ENCODE peak calls at places on chromosomes 16 and 17, in six cellular contexts. N is mammary epithelial cell; F is body of pancreas; A is CD8-positive, alpha-beta memory T cell; C is stomach; E is cardiac muscle cell. T is an unnamed sample.

GRCh38 chr17:31597646-31598387 is 206.3 kb downstream of the RAB11FIP4 start:
- DNase-seq in A (no peak), F (no peak), E (no peak), N (no peak), C (no peak), T (no peak)

GRCh38 chr16:78444-79145 is 570 bp downstream of the MPG start:
- DNase-seq in E (peak; percentile 63), C (no peak), A (no peak), F (peak; percentile 40), N (no peak), T (no peak)

GRCh38 chr16:4900036-4900435 is 36.9 kb downstream of the PPL start:
- DNase-seq in E (peak; percentile 53), C (no peak), A (no peak), F (no peak), N (no peak), T (no peak)

GRCh38 chr16:19879241-19879792 is 5.3 kb downstream of the GPRC5B start:
- DNase-seq in N (peak; percentile 84), E (no peak), A (no peak), F (peak; percentile 58), C (no peak), T (peak; percentile 11)

GRCh38 chr16:57617604-57618111 is 10.8 kb upstream of the ADGRG1 start:
- DNase-seq in N (no peak), E (no peak), C (peak; percentile 20), F (peak; percentile 1), A (no peak), T (no peak)

GRCh38 chr16:4682616-4683254 is 10.6 kb upstream of the NUDT16L1 start:
- DNase-seq in A (no peak), F (no peak), C (peak; percentile 79), N (peak; percentile 44), E (peak; percentile 23), T (no peak)

GRCh38 chr16:24700549-24701392 is 28.7 kb upstream of the TNRC6A start:
- DNase-seq in E (peak; percentile 99), F (peak; percentile 86), C (peak; percentile 46), N (peak; percentile 85), A (no peak), T (peak; percentile 17)

GRCh38 chr16:66914541-66914940 is 4.1 kb downstream of the CDH16 start:
- DNase-seq in E (no peak), C (no peak), N (no peak), F (no peak), A (no peak), T (no peak)

GRCh38 chr16:62041401-62041800 is 5.2 kb upstream of the CDH8 start:
- DNase-seq in C (no peak), N (peak; percentile 27), A (no peak), E (peak; percentile 3), F (no peak), T (peak; percentile 48)

GRCh38 chr17:1170739-1171138 is 9.0 kb downstream of the ABR start:
- DNase-seq in N (no peak), C (no peak), A (no peak), F (no peak), E (no peak), T (no peak)

GRCh38 chr17:36972186-36972686 is 23.5 kb downstream of the AATF start:
- DNase-seq in C (no peak), F (no peak), E (no peak), A (no peak), N (no peak), T (no peak)

GRCh38 chr17:67440311-67441051 is 63.4 kb downstream of the PITPNC1 start:
- DNase-seq in A (no peak), N (no peak), E (peak; percentile 17), F (no peak), C (no peak), T (no peak)

GRCh38 chr17:50831430-50832064 is 3.8 kb upstream of the WFIKKN2 start:
- DNase-seq in A (no peak), N (no peak), E (peak; percentile 68), F (no peak), C (peak; percentile 34), T (no peak)

GRCh38 chr17:50079334-50080095 is 15.6 kb upstream of the PDK2 start:
- DNase-seq in F (no peak), A (no peak), C (peak; percentile 71), N (peak; percentile 53), E (no peak), T (no peak)

GRCh38 chr16:86585821-86586611 is 7.7 kb downstream of the FOXL1 start:
- DNase-seq in F (no peak), C (no peak), A (no peak), E (no peak), N (peak; percentile 65), T (no peak)

GRCh38 chr16:4606354-4606753 is 8.3 kb downstream of the UBALD1 start:
- DNase-seq in C (peak; percentile 65), A (no peak), F (peak; percentile 47), E (no peak), N (peak; percentile 39), T (no peak)

GRCh38 chr16:84091460-84091859 is 25.3 kb downstream of the MBTPS1 start:
- DNase-seq in A (no peak), E (no peak), C (no peak), F (no peak), N (no peak), T (no peak)

GRCh38 chr17:50834786-50835562 is 412 bp upstream of the WFIKKN2 start:
- DNase-seq in E (peak; percentile 62), C (no peak), A (no peak), N (no peak), F (no peak), T (no peak)

GRCh38 chr16:27230562-27230991 is 27.3 kb downstream of the KDM8 start:
- DNase-seq in N (no peak), F (no peak), A (peak; percentile 56), E (no peak), C (peak; percentile 76), T (no peak)

GRCh38 chr16:27229891-27230470 is 26.7 kb downstream of the KDM8 start:
- DNase-seq in C (no peak), N (no peak), E (no peak), F (no peak), A (no peak), T (no peak)

GRCh38 chr16:27228036-27228435 is 24.7 kb downstream of the KDM8 start:
- DNase-seq in E (no peak), N (no peak), F (no peak), A (no peak), C (no peak), T (no peak)

GRCh38 chr16:27226976-27227705 is 23.8 kb downstream of the KDM8 start:
- DNase-seq in E (no peak), C (no peak), A (no peak), F (no peak), N (no peak), T (no peak)

GRCh38 chr16:27228621-27229501 is 25.5 kb downstream of the KDM8 start:
- DNase-seq in E (no peak), F (peak; percentile 82), N (no peak), C (no peak), A (no peak), T (no peak)
- H3K4me1 ChIP-seq in E (peaks cover 21% of the 10 kb centered on the region), F (peaks cover 33% of the 10 kb centered on the region), N (peaks cover 19% of the 10 kb centered on the region), C (peaks cover 34% of the 10 kb centered on the region), A (peaks cover 46% of the 10 kb centered on the region), T (peaks cover 6% of the 10 kb centered on the region)

GRCh38 chr16:1079341-1079740 is 6.8 kb downstream of the SSTR5 start:
- DNase-seq in F (no peak), N (no peak), C (no peak), E (no peak), A (no peak), T (no peak)

GRCh38 chr16:1081734-1082265 is 9.3 kb downstream of the SSTR5 start:
- DNase-seq in F (no peak), E (no peak), C (no peak), N (no peak), A (no peak), T (no peak)

GRCh38 chr16:1079786-1080525 is 7.4 kb downstream of the SSTR5 start:
- DNase-seq in A (no peak), N (no peak), F (no peak), E (no peak), C (no peak), T (no peak)

GRCh38 chr16:1082266-1082951 is 9.9 kb downstream of the SSTR5 start:
- DNase-seq in N (peak; percentile 52), E (peak; percentile 48), F (no peak), C (no peak), A (no peak), T (no peak)

GRCh38 chr16:1080801-1081733 is 8.5 kb downstream of the SSTR5 start:
- DNase-seq in A (no peak), E (no peak), C (no peak), N (no peak), F (no peak), T (no peak)
- H3K27me3 ChIP-seq in A (peaks cover 3% of the 10 kb centered on the region), E (no peaks in the 10 kb centered on the region), C (peaks cover 79% of the 10 kb centered on the region), N (no peaks in the 10 kb centered on the region), F (peaks cover 39% of the 10 kb centered on the region), T (no peaks in the 10 kb centered on the region)

DNA sequence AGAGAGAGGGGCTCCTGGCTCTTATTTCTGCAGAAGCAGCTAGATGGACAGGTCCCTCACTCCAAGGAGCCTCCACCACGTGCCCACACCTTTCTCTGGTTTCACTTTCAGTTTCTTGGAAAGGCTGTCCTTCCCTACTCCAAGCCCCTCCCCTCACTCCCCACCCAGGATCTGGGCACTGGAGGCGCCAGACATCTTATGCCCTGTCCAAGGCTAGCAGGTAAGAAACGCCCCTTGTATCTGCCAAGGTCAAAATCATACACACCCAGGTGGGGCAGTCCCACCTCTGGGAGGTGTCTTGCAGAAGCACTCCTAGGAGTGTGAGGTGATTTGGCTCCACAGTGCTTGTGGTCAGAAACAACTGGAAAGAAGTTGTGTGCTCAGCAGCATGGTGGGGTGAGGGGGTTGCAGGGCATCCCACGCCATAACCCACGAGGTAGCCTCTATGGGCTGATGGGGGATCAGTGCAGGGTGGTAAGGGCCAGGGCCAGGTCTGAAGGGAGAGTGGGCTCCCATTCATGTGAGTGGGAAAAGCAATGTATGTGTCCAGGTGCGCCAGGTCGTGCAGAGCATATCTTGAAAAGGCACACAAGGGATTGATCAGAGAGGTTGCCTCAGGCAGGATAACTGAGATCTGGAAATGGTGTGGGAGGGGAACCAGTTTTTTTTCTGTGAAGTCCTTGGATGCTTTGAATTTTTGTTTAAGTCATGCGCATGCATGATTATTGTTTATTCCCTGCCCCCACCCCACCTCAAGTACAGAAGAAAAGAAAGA is 31.8 kb upstream of the PRM1 start:
- DNase-seq in E (peak; percentile 65), N (no peak), A (peak; percentile 14), C (peak; percentile 59), F (peak; percentile 69), T (peak; percentile 86)
- H3K4me1 ChIP-seq in E (no peaks in the 10 kb centered on the region), N (peaks cover 5% of the 10 kb centered on the region), A (peaks cover 27% of the 10 kb centered on the region), C (no peaks in the 10 kb centered on the region), F (peaks cover 16% of the 10 kb centered on the region), T (peaks cover 38% of the 10 kb centered on the region)

GRCh38 chr17:33175565-33175964 is 117.5 kb downstream of the ASIC2 start:
- DNase-seq in E (no peak), N (no peak), A (no peak), F (no peak), C (no peak), T (no peak)
- H3K27me3 ChIP-seq in E (peaks cover 6% of the 10 kb centered on the region), N (no peaks in the 10 kb centered on the region), A (no peaks in the 10 kb centered on the region), F (no peaks in the 10 kb centered on the region), C (peaks cover 9% of the 10 kb centered on the region), T (no peaks in the 10 kb centered on the region)